ENCODE peak calls at places on chromosomes 1 and 21, in nine cellular contexts. F, P, T, V, R, C, Y, G and I are unnamed samples.

GRCh38 chr1:198530964-198531363 is 9.5 kb downstream of the ATP6V1G3 start:
- DNase-seq in F (no peak), P (no peak), T (no peak), V (no peak), R (no peak), C (no peak), Y (no peak), G (no peak), I (no peak)

GRCh38 chr21:46244602-46245001 is 16.0 kb upstream of the LSS start:
- DNase-seq in F (no peak), P (no peak), T (no peak), V (no peak), R (no peak), C (no peak), Y (no peak), G (no peak), I (no peak)

GRCh38 chr1:214604543-214604942 is 1.5 kb downstream of the CENPF start:
- DNase-seq in F (no peak), P (no peak), T (no peak), V (no peak), R (no peak), C (no peak), Y (no peak), G (no peak), I (no peak)

GRCh38 chr1:37250371-37250770 is 216.1 kb upstream of the GRIK3 start:
- DNase-seq in F (no peak), P (no peak), T (no peak), V (no peak), R (no peak), C (no peak), Y (no peak), G (no peak), I (no peak)

GRCh38 chr1:197268012-197268411 is at the start of gene CRB1:
- DNase-seq in F (peak; percentile 6), P (no peak), T (no peak), V (no peak), R (no peak), C (no peak), Y (no peak), G (peak; percentile 45), I (no peak)

GRCh38 chr1:247054992-247055415 is 23.6 kb downstream of the ZNF670 start:
- DNase-seq in F (no peak), P (no peak), T (peak; percentile 41), V (no peak), R (peak; percentile 18), C (no peak), Y (no peak), G (no peak), I (peak; percentile 52)

GRCh38 chr1:35298464-35298863 is 30.0 kb downstream of the ZMYM4 start:
- DNase-seq in F (peak; percentile 57), P (no peak), T (peak; percentile 27), V (no peak), R (peak; percentile 57), C (no peak), Y (peak; percentile 42), G (peak; percentile 62), I (peak; percentile 46)

GRCh38 chr1:90959352-90960206 is 62.3 kb downstream of the ZNF644 start:
- DNase-seq in F (no peak), P (no peak), T (no peak), V (no peak), R (peak; percentile 70), C (no peak), Y (no peak), G (no peak), I (no peak)

GRCh38 chr21:45987121-45987711 is 5.6 kb downstream of the COL6A1 start:
- DNase-seq in F (no peak), P (no peak), T (no peak), V (no peak), R (no peak), C (peak; percentile 16), Y (no peak), G (no peak), I (no peak)

GRCh38 chr1:41856361-41857285 is 62.1 kb downstream of the HIVEP3 start:
- DNase-seq in F (no peak), P (no peak), T (no peak), V (no peak), R (no peak), C (no peak), Y (no peak), G (no peak), I (no peak)

GRCh38 chr1:7266561-7266960 is 481.3 kb downstream of the CAMTA1 start:
- DNase-seq in F (no peak), P (no peak), T (no peak), V (no peak), R (no peak), C (no peak), Y (no peak), G (peak; percentile 24), I (peak; percentile 65)

GRCh38 chr21:33007747-33008146 is 18.0 kb upstream of the OLIG2 start:
- DNase-seq in F (no peak), P (no peak), T (no peak), V (no peak), R (no peak), C (no peak), Y (no peak), G (no peak), I (no peak)

GRCh38 chr1:39178541-39179431 is 25.7 kb upstream of the MACF1 start:
- DNase-seq in F (no peak), P (no peak), T (no peak), V (no peak), R (peak; percentile 81), C (no peak), Y (no peak), G (no peak), I (no peak)

GRCh38 chr21:29256125-29256895 is 42.4 kb upstream of the BACH1 start:
- DNase-seq in F (no peak), P (no peak), T (no peak), V (no peak), R (no peak), C (no peak), Y (no peak), G (no peak), I (no peak)

GRCh38 chr1:104488296-104489015 is 738.8 kb downstream of the AMY1C start:
- DNase-seq in F (no peak), P (no peak), T (no peak), V (no peak), R (no peak), C (no peak), Y (no peak), G (peak; percentile 65), I (no peak)

GRCh38 chr1:192980856-192981255 is 78.3 kb downstream of the UCHL5 start:
- DNase-seq in F (no peak), P (no peak), T (no peak), V (no peak), R (no peak), C (no peak), Y (no peak), G (no peak), I (no peak)

GRCh38 chr1:14782741-14783591 is 184.5 kb downstream of the KAZN start:
- DNase-seq in F (no peak), P (no peak), T (no peak), V (no peak), R (no peak), C (no peak), Y (no peak), G (peak; percentile 79), I (no peak)

GRCh38 chr1:231139125-231139649 is 22.7 kb upstream of the TRIM67 start:
- DNase-seq in F (no peak), P (no peak), T (no peak), V (no peak), R (peak; percentile 13), C (no peak), Y (no peak), G (no peak), I (no peak)

GRCh38 chr1:24762133-24762676 is 17.0 kb downstream of the CLIC4 start:
- DNase-seq in F (no peak), P (no peak), T (no peak), V (no peak), R (peak; percentile 91), C (no peak), Y (no peak), G (no peak), I (no peak)

GRCh38 chr1:24764439-24764838 is 19.2 kb downstream of the CLIC4 start:
- DNase-seq in F (no peak), P (no peak), T (no peak), V (no peak), R (no peak), C (no peak), Y (no peak), G (no peak), I (no peak)

GRCh38 chr1:24764848-24765247 is 19.6 kb downstream of the CLIC4 start:
- DNase-seq in F (no peak), P (no peak), T (no peak), V (no peak), R (no peak), C (no peak), Y (no peak), G (no peak), I (no peak)

GRCh38 chr1:24765308-24765988 is 20.2 kb downstream of the CLIC4 start:
- DNase-seq in F (no peak), P (no peak), T (no peak), V (no peak), R (no peak), C (no peak), Y (no peak), G (no peak), I (no peak)

GRCh38 chr1:24763671-24764070 is 18.4 kb downstream of the CLIC4 start:
- DNase-seq in F (no peak), P (no peak), T (no peak), V (no peak), R (no peak), C (no peak), Y (no peak), G (no peak), I (no peak)
- H3K4me1 ChIP-seq in F (no peaks in the 10 kb centered on the region), P (no peaks in the 10 kb centered on the region), T (peaks cover 87% of the 10 kb centered on the region), V (peaks cover 5% of the 10 kb centered on the region), R (peaks cover 19% of the 10 kb centered on the region), C (peaks cover 90% of the 10 kb centered on the region), Y (no peaks in the 10 kb centered on the region), G (peaks cover 6% of the 10 kb centered on the region), I (no peaks in the 10 kb centered on the region)

GRCh38 chr1:13763991-13764390 is 64.0 kb downstream of the PRDM2 start:
- DNase-seq in F (no peak), P (no peak), T (no peak), V (no peak), R (no peak), C (no peak), Y (no peak), G (no peak), I (no peak)
- H3K4me3 ChIP-seq in F (no peak overlapping the region), P (no peak overlapping the region), T (no peak overlapping the region), V (no peak overlapping the region), R (no peak overlapping the region), C (no peak overlapping the region), Y (no peak overlapping the region), G (no peak overlapping the region), I (no peak overlapping the region)

GRCh38 chr1:201779351-201779880 is 49.5 kb upstream of the IPO9 start:
- DNase-seq in F (no peak), P (no peak), T (no peak), V (no peak), R (no peak), C (no peak), Y (no peak), G (no peak), I (no peak)
- H3K27ac ChIP-seq in F (no peak overlapping the region), P (no peak overlapping the region), T (peak overlapping the region; percentile 46), V (peak overlapping the region; percentile 20), R (no peak overlapping the region), C (peak overlapping the region; percentile 78), Y (no peak overlapping the region), G (no peak overlapping the region), I (no peak overlapping the region)

DNA sequence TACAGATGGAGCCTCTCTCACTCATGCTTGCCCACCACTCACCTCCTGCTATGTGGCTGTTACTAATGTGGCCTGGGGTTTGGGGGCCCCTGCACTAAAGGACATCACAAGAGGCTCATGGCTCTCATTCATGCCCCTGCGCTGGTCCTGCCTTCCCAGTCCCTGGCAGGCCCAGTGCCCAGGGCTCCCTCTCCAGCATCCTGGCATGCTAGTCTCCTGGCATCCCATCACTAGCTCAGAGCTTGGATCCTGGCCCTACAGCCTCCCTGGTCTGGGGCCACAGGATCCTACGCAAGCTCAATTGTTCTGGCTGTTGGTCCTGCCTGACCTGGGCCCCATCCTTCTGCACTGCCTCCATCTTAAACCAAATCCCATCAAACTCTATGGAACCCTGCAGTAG is 685.4 kb downstream of the PTPRU start:
- DNase-seq in F (no peak), P (no peak), T (no peak), V (no peak), R (no peak), C (no peak), Y (no peak), G (no peak), I (no peak)
- H3K4me1 ChIP-seq in F (no peaks in the 10 kb centered on the region), P (no peaks in the 10 kb centered on the region), T (no peaks in the 10 kb centered on the region), V (no peaks in the 10 kb centered on the region), R (no peaks in the 10 kb centered on the region), C (no peaks in the 10 kb centered on the region), Y (no peaks in the 10 kb centered on the region), G (no peaks in the 10 kb centered on the region), I (no peaks in the 10 kb centered on the region)